ENCODE peak calls at places on chromosome 6, in eight cellular contexts. W, C, M, G, S, I, V and P are unnamed samples.

GRCh38 chr6:121799574-121799973 is 364.1 kb downstream of the GJA1 start:
- DNase-seq in S (no peak), G (no peak), M (no peak), V (no peak), C (no peak), I (no peak), W (no peak), P (no peak)

GRCh38 chr6:136591617-136592016 is 41.4 kb upstream of the MAP7 start:
- DNase-seq in G (no peak), S (no peak), V (no peak), I (peak), W (no peak), C (no peak), M (no peak), P (no peak)

GRCh38 chr6:28655164-28655563 is 129.5 kb downstream of the GPX5 start:
- DNase-seq in I (no peak), C (no peak), G (no peak), W (no peak), M (no peak), S (no peak), V (no peak), P (no peak)

GRCh38 chr6:46290435-46290834 is 119.7 kb upstream of the ENPP5 start:
- DNase-seq in V (no peak), S (no peak), G (no peak), C (no peak), M (no peak), I (no peak), W (no peak), P (no peak)

GRCh38 chr6:3315841-3316240 is 57.1 kb downstream of the PSMG4 start:
- DNase-seq in G (no peak), W (no peak), S (no peak), C (peak), M (no peak), I (no peak), V (peak), P (peak)

GRCh38 chr6:10084276-10084993 is 330.4 kb downstream of the TFAP2A start:
- DNase-seq in M (no peak), C (peak), S (no peak), W (no peak), G (no peak), I (no peak), V (no peak), P (no peak)

GRCh38 chr6:45900808-45901752 is 114.6 kb downstream of the CLIC5 start:
- DNase-seq in M (no peak), I (peak), G (no peak), W (no peak), S (no peak), C (peak), V (no peak), P (no peak)

GRCh38 chr6:64439274-64439673 is 803.7 kb downstream of the PHF3 start:
- DNase-seq in C (no peak), W (no peak), M (no peak), G (no peak), I (no peak), V (no peak), S (no peak), P (no peak)

GRCh38 chr6:159806021-159806458 is 6.0 kb downstream of the PNLDC1 start:
- DNase-seq in G (no peak), V (peak), M (no peak), S (no peak), I (no peak), C (no peak), W (no peak), P (no peak)

GRCh38 chr6:54860739-54861138 is 14.2 kb downstream of the FAM83B start:
- DNase-seq in C (no peak), G (peak), W (no peak), V (no peak), S (no peak), I (no peak), M (no peak), P (no peak)

GRCh38 chr6:90296346-90297123 is at the start of gene BACH2:
- DNase-seq in S (peak), V (peak), I (peak), G (no peak), C (peak), M (peak), W (peak), P (no peak)

GRCh38 chr6:125203395-125203794 is 49.8 kb downstream of the TPD52L1 start:
- DNase-seq in M (no peak), I (no peak), C (no peak), W (no peak), S (no peak), V (no peak), G (no peak), P (no peak)

GRCh38 chr6:72944660-72945059 is 280.6 kb downstream of the KHDC1L start:
- DNase-seq in V (no peak), G (no peak), S (no peak), M (no peak), I (no peak), C (no peak), W (no peak), P (no peak)

GRCh38 chr6:89260832-89261231 is 43.7 kb upstream of the GABRR1 start:
- DNase-seq in M (no peak), G (no peak), S (no peak), I (no peak), V (no peak), W (no peak), C (no peak), P (no peak)

GRCh38 chr6:130912451-130912850 is 85.2 kb downstream of the SMLR1 start:
- DNase-seq in C (no peak), W (no peak), V (no peak), G (no peak), S (no peak), I (no peak), M (no peak), P (no peak)
- TF ChIP-seq CTCF in C (no peak), W (no peak), V (no peak), G (no peak), S (no peak), I (no peak), M (no peak), P (no peak)

GRCh38 chr6:47352169-47352568 is 42.5 kb upstream of the TNFRSF21 start:
- DNase-seq in W (no peak), C (peak), V (no peak), S (no peak), I (peak), G (no peak), M (no peak), P (no peak)
- TF ChIP-seq CTCF in W (no peak), C (peak), V (no peak), S (no peak), I (peak), G (peak), M (no peak), P (peak)

GRCh38 chr6:112600168-112600567 is 253.0 kb downstream of the RFPL4B start:
- DNase-seq in C (no peak), I (no peak), W (no peak), S (no peak), G (no peak), V (no peak), M (no peak), P (no peak)
- TF ChIP-seq CTCF in C (no peak), I (peak), W (no peak), S (no peak), G (no peak), V (no peak), M (no peak), P (peak)

GRCh38 chr6:21597243-21597682 is 3.7 kb downstream of the SOX4 start:
- DNase-seq in V (no peak), M (no peak), C (no peak), S (no peak), G (no peak), I (no peak), W (no peak), P (no peak)
- TF ChIP-seq CTCF in V (no peak), M (no peak), C (peak), S (no peak), G (no peak), I (no peak), W (no peak), P (peak)

DNA sequence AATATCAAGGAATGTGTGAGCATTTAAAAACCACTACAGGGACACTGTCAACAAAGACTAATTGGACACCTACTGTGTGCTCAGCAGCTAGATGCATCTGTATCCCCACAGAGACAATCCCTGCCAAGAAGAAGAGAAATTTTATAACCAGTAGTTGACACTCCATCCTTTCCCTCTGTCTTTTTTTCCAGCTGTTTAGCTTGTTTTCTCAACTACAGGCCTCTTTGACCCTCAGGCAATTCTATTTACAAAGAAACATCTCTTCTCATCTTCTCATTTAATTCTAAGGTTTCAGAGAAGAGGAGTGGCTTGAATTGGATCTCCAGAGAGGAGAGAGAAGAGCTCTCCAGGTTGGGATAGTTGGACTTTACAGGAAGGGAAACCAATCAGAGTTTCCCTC is 18.7 kb downstream of the ARMC12 start:
- DNase-seq in I (no peak), M (no peak), W (no peak), S (no peak), G (no peak), V (no peak), C (no peak), P (no peak)
- TF ChIP-seq CTCF in I (no peak), M (no peak), W (no peak), S (no peak), G (no peak), V (no peak), C (no peak), P (no peak)

GRCh38 chr6:133951881-133952814 is 876 bp upstream of the TBPL1 start:
- DNase-seq in G (no peak), C (peak), I (peak), W (peak), M (peak), V (peak), S (peak), P (no peak)
- TF ChIP-seq CTCF in G (peak), C (peak), I (peak), W (peak), M (peak), V (no peak), S (peak), P (peak)

DNA sequence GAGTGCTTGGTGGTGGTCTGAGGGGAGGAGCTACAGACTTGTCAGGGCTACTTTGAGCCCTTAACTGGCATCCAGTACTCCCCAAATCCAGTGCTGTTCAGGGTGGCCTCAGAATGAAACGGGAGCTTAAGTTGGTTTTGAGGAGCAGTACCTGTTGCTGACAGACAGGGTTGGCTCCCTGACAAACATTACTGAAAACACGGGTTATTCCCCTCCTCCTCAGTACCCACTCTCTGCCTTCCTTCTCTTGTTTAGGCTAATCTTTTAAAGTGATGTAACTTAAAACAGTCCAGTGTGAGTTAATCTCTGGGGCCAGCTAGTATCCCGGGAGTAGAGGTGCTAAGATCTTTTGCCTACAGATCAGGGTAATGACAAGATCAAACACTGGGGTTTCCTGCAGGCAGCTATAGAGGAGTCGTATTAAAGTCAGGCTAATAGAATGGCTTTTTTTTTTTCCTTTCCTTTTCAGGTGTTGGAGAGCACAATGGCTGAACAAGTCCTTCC is 3.7 kb downstream of the TNFAIP3 start:
- DNase-seq in C (no peak), S (peak), M (no peak), W (no peak), V (no peak), I (peak), G (no peak), P (no peak)
- TF ChIP-seq CTCF in C (peak), S (peak), M (no peak), W (peak), V (no peak), I (no peak), G (no peak), P (peak)

DNA sequence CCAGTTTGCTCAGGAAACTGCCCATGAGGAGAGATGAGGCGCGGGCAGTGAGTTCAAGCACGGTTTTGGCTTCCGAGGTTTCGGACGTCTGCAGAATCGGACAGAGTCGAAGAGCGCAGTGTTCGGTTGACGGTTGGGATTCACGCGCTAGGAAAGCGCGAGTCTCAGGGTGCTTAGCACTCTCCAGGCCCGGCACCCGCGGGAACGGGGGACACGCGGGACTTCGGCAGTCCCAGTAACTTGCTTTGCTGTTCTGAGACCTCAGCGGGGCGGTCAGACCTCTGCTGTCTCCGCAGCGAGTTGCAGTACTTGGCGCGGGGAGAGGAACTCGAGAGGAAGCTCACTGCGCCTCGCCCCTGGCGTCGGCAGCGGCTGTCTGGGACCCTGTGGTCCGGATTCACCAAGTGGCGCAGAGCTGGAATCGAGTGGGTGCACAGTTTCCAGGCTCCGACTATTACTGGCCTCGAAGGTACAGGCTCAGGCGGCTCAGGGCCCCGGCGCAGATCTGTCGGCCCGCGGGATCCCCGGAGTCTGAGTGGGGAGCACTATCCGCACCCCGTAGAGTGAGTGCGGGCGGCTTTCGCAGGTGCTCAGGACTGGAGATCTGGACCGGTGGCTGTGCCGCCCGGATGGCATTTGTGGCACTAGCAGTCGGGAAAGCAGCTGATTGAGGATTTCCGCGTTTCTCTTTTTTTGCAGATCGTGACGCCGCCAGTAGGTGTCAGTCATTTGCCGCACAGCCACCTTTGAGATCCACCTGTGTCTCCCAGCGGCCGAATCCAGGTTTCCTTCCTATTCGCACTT is at the start of gene POM121L2:
- DNase-seq in G (no peak), W (peak), S (peak), I (peak), C (peak), V (no peak), M (peak), P (no peak)
- TF ChIP-seq CTCF in G (peak), W (peak), S (peak), I (peak), C (peak), V (no peak), M (peak), P (peak)

DNA sequence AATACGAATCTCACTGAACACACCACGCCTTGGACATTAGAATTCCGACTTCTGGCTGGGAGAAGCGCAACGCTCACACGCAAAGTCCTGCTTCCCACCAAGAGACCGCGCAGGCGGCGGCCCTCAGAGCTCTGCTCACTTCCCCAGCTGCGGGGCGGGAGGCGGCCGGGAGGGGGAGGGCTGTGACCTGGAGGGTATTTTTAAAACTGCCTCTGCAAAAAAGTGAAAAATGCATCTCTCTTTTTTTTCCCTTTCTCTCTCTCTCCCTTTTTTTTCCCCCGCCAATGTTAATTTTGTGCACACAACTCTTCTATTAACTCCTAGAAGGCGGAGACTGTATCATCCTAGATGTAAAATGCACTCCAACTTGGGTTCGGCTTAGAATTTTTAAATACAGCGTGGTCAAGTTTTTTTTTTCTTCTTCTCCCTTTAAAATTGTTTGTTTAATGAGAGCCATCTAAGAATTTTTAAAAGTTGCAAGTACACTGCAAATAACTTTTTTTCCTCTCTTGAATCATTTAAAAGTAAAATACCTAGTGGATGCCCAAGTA is 66.4 kb downstream of the STX11 start:
- DNase-seq in W (peak), V (no peak), M (no peak), C (no peak), G (no peak), I (peak), S (no peak), P (no peak)
- TF ChIP-seq CTCF in W (peak), V (no peak), M (no peak), C (no peak), G (peak), I (peak), S (peak), P (peak)